ENCODE peak calls at places on chromosomes 11 and 22, in six cellular contexts. O, E, Q, N, W and Z are unnamed samples.

GRCh38 chr11:134617360-134617759 is 205.3 kb upstream of the B3GAT1 start:
- DNase-seq in O (no peak), E (no peak), Q (no peak), N (no peak), W (no peak), Z (no peak)

GRCh38 chr11:95138448-95138847 is 48.8 kb downstream of the ENDOD1 start:
- DNase-seq in O (no peak), E (no peak), Q (no peak), N (no peak), W (no peak), Z (no peak)

GRCh38 chr11:65182258-65183170 is 786 bp downstream of the CAPN1 start:
- DNase-seq in O (peak; percentile 49), E (peak; percentile 16), Q (peak; percentile 56), N (no peak), W (peak; percentile 15), Z (peak; percentile 73)

GRCh38 chr11:57775474-57775873 is 13.9 kb downstream of the CTNND1 start:
- DNase-seq in O (peak; percentile 51), E (peak; percentile 27), Q (no peak), N (no peak), W (no peak), Z (no peak)

GRCh38 chr22:17117890-17118289 is 3.3 kb downstream of the TMEM121B start:
- DNase-seq in O (no peak), E (peak; percentile 9), Q (no peak), N (no peak), W (no peak), Z (no peak)

GRCh38 chr11:117837070-117837776 is 12.7 kb upstream of the FXYD2 start:
- DNase-seq in O (peak; percentile 27), E (no peak), Q (peak; percentile 28), N (no peak), W (no peak), Z (no peak)

GRCh38 chr11:63813563-63814382 is 517 bp downstream of the SPINDOC start:
- DNase-seq in O (peak; percentile 61), E (peak; percentile 12), Q (no peak), N (no peak), W (no peak), Z (peak; percentile 66)

GRCh38 chr22:24430431-24431308 is 3.3 kb downstream of the ADORA2A start:
- DNase-seq in O (peak; percentile 35), E (no peak), Q (no peak), N (no peak), W (no peak), Z (peak; percentile 46)

GRCh38 chr11:73275381-73275750 is 3.2 kb downstream of the P2RY6 start:
- DNase-seq in O (peak; percentile 13), E (no peak), Q (no peak), N (no peak), W (no peak), Z (peak; percentile 13)
- H3K4me1 ChIP-seq in O (no peaks in the 10 kb centered on the region), E (no peaks in the 10 kb centered on the region), Q (no peaks in the 10 kb centered on the region), N (peaks cover 3% of the 10 kb centered on the region), W (no peaks in the 10 kb centered on the region), Z (peaks cover 18% of the 10 kb centered on the region)

GRCh38 chr22:35354068-35354467 is 26.8 kb upstream of the HMOX1 start:
- DNase-seq in O (no peak), E (no peak), Q (no peak), N (no peak), W (no peak), Z (no peak)

GRCh38 chr22:35353318-35353717 is 27.6 kb upstream of the HMOX1 start:
- DNase-seq in O (peak; percentile 59), E (no peak), Q (peak; percentile 50), N (no peak), W (no peak), Z (peak; percentile 65)

GRCh38 chr22:35349704-35350538 is 31.0 kb upstream of the HMOX1 start:
- DNase-seq in O (no peak), E (no peak), Q (peak; percentile 59), N (no peak), W (no peak), Z (no peak)

GRCh38 chr22:35350539-35351503 is 30.1 kb upstream of the HMOX1 start:
- DNase-seq in O (peak; percentile 94), E (peak; percentile 81), Q (peak; percentile 96), N (peak; percentile 75), W (peak; percentile 81), Z (peak; percentile 88)

DNA sequence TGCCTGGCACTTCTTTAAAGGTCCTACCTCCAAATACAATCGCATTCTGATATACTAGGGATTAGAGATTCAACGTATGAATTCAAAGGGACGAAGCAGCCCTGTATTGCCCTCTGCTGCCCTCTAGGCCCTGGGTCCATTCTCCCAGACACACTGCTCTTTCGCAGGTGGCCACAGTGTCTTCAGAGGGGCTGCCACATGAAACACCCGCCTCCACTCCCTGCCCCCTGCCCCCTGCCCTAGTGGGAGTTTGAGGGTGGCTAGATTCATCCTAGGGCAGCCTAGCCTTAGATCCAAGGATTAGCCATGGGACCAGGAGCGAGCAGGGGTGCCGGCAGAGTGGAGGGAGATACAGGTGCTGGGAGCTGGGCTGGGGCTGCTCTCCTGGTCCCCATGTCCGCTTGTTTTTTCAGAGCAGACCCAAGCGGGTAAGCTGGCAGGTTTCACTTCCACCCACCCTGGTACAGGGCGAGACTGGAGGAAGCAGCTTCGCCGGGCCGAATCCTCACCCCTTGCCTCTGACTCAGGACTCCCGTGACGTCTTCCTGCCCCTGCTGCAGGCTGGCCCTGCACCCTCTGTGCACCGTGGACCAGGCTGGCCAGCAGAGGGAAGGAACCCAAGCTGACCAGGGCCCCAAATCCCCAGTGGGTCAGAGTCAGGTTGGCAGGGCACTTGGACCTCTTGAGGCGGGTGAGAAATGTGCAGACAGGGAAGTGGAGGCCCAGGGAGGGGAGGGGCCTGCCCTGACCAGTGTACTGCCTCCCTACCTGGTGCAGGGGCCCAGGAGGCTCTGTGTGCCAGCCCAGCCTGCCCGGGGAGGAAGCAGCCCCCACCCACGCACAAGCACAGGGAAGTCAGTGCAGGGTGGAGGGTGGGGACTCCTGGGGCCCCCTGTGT is 28.4 kb upstream of the HMOX1 start:
- DNase-seq in O (peak; percentile 84), E (peak; percentile 54), Q (peak; percentile 61), N (no peak), W (no peak), Z (peak; percentile 92)
- TF ChIP-seq POLR2A in O (no peak), E (no peak), Q (peak; percentile 33), N (no peak), W (no peak), Z (no peak)

GRCh38 chr11:87529486-87529885 is 491.8 kb downstream of the TMEM135 start:
- DNase-seq in O (no peak), E (no peak), Q (no peak), N (no peak), W (no peak), Z (no peak)
- H3K4me1 ChIP-seq in O (no peaks in the 10 kb centered on the region), E (no peaks in the 10 kb centered on the region), Q (no peaks in the 10 kb centered on the region), N (no peaks in the 10 kb centered on the region), W (no peaks in the 10 kb centered on the region), Z (no peaks in the 10 kb centered on the region)

GRCh38 chr11:74170694-74171629 is at the start of the genes C2CD3 and PPME1:
- DNase-seq in O (peak; percentile 99), E (peak; percentile 93), Q (peak; percentile 99), N (peak; percentile 98), W (peak; percentile 99), Z (peak; percentile 97)
- TF ChIP-seq POLR2A in O (no peak), E (peak; percentile 53), Q (peak; percentile 79), N (no peak), W (peak; percentile 69), Z (peak; percentile 82)

DNA sequence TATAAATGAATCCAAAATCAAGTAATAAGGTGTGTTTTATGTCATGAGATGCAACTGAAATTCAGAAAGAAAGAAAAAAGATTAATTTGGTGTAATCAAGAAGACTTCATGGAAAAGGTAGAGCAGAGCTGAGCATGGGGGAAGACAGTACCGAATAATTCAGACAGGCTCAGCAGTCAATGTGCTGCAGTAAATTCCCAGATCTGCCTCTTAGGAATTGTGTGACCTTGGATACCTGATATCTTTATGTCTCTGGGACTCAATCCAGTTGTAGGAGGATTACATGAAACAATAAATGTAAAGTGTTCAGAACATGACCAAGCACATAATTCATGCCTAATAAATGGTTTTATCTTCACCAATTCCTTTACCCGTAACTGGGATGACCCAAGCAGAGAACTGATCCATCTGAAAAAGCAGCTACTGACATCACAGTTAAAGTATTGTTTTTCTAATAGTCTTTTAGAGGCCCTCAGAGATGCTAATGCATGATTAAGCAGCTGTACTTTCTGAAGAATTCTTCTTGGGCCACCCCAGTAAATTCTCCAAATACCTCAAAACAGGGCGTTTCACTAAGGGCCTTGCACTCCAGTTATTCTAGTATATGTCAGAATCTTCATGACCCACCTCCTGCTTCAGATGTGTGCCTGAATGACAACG is 7.8 kb downstream of the MS4A12 start:
- DNase-seq in O (no peak), E (no peak), Q (no peak), N (peak; percentile 27), W (no peak), Z (no peak)
- H3K4me1 ChIP-seq in O (no peaks in the 10 kb centered on the region), E (peaks cover 4% of the 10 kb centered on the region), Q (no peaks in the 10 kb centered on the region), N (no peaks in the 10 kb centered on the region), W (no peaks in the 10 kb centered on the region), Z (no peaks in the 10 kb centered on the region)

DNA sequence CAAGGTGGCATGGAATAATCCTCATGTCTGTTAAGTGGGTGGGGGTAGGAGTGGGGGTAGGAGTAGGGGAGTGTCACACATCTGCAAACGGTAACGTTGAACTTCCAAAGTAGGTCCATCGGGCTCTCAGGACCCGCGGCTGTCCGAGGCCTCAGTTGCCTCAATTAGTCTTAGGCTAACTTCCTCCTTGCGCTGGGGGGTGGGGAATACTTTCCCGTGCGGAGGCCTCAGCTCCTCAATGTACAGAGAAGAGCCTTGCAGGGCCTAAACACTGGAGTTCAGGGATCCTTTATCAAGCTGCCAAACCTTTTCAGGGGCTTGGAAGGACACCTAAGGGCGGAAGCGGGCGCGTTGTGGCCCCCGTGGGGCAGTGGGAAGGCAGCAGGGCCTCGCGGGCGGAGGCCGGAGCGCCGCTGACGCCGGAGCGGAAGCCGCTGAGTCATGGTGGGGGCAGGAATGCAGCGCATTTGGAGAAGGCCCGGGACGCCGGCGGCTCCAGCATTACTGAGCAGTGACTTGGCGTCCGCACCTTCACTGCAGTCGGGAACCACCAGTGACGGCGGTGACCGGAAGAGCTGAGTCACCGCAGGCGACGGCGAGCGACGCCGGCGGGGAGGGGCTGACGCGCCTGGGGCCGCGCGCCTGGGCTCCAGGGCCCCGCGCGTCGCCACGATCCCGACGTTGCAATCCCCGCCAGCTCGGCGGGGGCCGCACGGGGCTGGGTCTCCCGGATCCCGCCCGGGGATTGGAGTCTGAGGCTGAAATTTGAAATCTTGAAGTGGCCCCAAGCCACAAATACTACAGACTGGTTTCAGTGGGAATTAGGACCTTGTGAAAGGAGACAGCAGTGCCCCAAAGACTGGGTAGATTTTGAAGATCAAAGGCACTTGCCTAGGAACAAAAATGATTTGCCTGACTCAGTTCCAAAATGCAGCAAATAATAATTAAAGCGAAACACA is 20.2 kb upstream of the IPO7 start:
- DNase-seq in O (peak; percentile 98), E (peak; percentile 82), Q (peak; percentile 92), N (peak; percentile 89), W (peak; percentile 97), Z (peak; percentile 79)
- TF ChIP-seq POLR2A in O (no peak), E (no peak), Q (peak; percentile 97), N (peak; percentile 55), W (peak; percentile 8), Z (peak; percentile 70)